ENCODE peak calls at places on chromosomes 1 and 21, in six cellular contexts. C is body of pancreas, E is tibial nerve, O is HCT116, Q is tibial artery, F is PC-3. X is an unnamed sample.

GRCh38 chr1:50333595-50333974 is 89.7 kb downstream of the DMRTA2 start:
- DNase-seq in C (peak; percentile 62), E (no peak), O (no peak), Q (no peak), F (peak; percentile 30), X (peak; percentile 74)

GRCh38 chr1:209704584-209704983 is at the start of gene HSD11B1:
- DNase-seq in C (peak; percentile 59), E (peak; percentile 66), O (no peak), Q (peak; percentile 84), F (no peak), X (peak; percentile 51)

GRCh38 chr1:24309762-24310485 is 9.2 kb upstream of the GRHL3 start:
- DNase-seq in C (no peak), E (no peak), O (no peak), Q (no peak), F (peak; percentile 68), X (no peak)

GRCh38 chr1:45929257-45929687 is 125.9 kb downstream of the MAST2 start:
- DNase-seq in C (peak; percentile 3), E (no peak), O (peak; percentile 92), Q (no peak), F (peak; percentile 87), X (no peak)

GRCh38 chr1:182716740-182717720 is 32.6 kb upstream of the RGS8 start:
- DNase-seq in C (no peak), E (no peak), O (no peak), Q (no peak), F (no peak), X (no peak)

GRCh38 chr1:220278991-220279390 is 6.7 kb upstream of the RAB3GAP2 start:
- DNase-seq in C (no peak), E (no peak), O (no peak), Q (no peak), F (no peak), X (no peak)

GRCh38 chr1:22889213-22889827 is 83.3 kb downstream of the LACTBL1 start:
- DNase-seq in C (peak; percentile 25), E (no peak), O (peak; percentile 28), Q (no peak), F (peak; percentile 66), X (no peak)

GRCh38 chr1:21762022-21762404 is 20.9 kb downstream of the USP48 start:
- DNase-seq in C (no peak), E (no peak), O (no peak), Q (no peak), F (no peak), X (no peak)

GRCh38 chr1:22428672-22429071 is 23.0 kb upstream of the ZBTB40 start:
- DNase-seq in C (peak; percentile 55), E (no peak), O (peak; percentile 69), Q (no peak), F (peak; percentile 70), X (no peak)

GRCh38 chr21:43585924-43586411 is 73.3 kb downstream of the HSF2BP start:
- DNase-seq in C (peak; percentile 89), E (peak; percentile 48), O (peak; percentile 61), Q (peak; percentile 86), F (peak; percentile 100), X (no peak)

GRCh38 chr1:117632269-117633067 is 26.6 kb downstream of the TENT5C start:
- DNase-seq in C (peak; percentile 81), E (no peak), O (no peak), Q (no peak), F (peak; percentile 78), X (no peak)

GRCh38 chr21:45525153-45525909 is 16.9 kb downstream of the SLC19A1 start:
- DNase-seq in C (peak; percentile 59), E (peak; percentile 23), O (no peak), Q (no peak), F (no peak), X (peak; percentile 83)

GRCh38 chr1:201475121-201475520 is 6.1 kb upstream of the PHLDA3 start:
- DNase-seq in C (no peak), E (no peak), O (no peak), Q (no peak), F (peak; percentile 98), X (no peak)

GRCh38 chr1:114002492-114003290 is 23.4 kb downstream of the OLFML3 start:
- DNase-seq in C (peak; percentile 22), E (no peak), O (no peak), Q (no peak), F (no peak), X (no peak)

GRCh38 chr1:55868026-55868425 is 652.9 kb upstream of the USP24 start:
- DNase-seq in C (no peak), E (no peak), O (no peak), Q (no peak), F (peak; percentile 48), X (no peak)

DNA sequence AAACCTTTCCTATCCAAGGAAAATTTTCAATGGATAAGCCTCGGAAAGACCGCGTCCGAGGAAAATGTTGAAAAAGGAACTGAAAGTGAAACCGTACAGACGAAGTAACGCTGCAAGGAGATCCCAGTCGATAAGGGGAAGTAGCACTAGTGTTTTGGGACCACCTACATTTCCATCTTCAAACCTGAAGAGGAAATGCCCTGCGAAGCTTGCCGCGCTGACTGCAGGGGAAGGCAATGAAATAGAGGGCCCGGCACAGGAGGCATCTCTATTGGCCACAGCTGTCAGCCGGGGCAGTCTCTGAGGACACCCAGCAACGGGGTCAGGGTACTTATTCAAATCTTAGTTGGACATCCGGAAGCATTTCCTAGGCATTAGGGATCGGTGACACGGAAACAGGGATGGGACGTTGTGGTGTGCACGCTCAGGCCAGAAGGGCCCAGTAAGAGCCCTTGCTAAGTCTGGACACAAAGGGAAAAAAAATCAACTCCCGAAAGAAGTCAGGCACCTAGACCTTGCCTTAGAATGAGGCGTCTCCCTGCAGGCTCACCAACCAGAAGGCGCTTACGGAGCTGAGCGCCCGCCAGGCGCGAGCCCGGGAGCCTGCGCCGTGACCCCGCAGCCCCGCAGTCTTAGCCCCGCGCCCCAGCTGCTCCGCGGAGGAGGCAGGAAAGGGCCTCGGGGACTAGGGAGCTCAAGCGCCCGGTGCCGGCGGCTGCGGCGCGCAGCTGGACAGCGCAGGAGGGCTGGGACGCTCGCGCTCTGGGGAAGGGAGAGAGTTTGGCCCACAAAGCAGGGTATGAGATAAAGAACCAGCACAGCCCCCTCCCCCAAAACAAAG is 649 bp downstream of the USF1 start:
- DNase-seq in C (peak; percentile 85), E (no peak), O (no peak), Q (peak; percentile 70), F (peak; percentile 73), X (peak; percentile 87)
- H3K4me1 ChIP-seq in C (peaks cover 19% of the 10 kb centered on the region), E (no peaks in the 10 kb centered on the region), O (peaks cover 17% of the 10 kb centered on the region), Q (peaks cover 14% of the 10 kb centered on the region), F (peaks cover 13% of the 10 kb centered on the region), X (peaks cover 10% of the 10 kb centered on the region)

DNA sequence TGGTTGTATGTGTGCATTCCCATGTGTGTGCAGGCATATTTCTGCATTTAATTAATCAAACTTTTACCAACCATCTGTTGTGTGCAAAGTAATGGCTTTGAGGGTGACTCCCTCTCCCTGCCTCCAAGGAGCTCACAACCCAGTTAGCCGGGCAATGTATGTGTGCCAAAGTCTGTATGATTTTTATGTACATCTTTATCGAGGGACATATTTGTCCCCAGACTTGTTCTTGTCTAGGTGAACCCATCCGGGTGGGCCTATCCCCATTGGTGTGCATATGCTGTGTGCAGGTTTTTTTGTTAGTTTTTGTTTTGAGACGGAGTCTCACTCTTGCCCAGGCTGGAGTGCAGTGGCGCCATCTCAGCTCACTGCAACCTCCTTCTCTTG is 1.8 kb downstream of the SYTL1 start:
- DNase-seq in C (no peak), E (no peak), O (no peak), Q (no peak), F (no peak), X (no peak)
- H3K4me3 ChIP-seq in C (peak overlapping the region; percentile 37), E (no peak overlapping the region), O (peak overlapping the region; percentile 91), Q (no peak overlapping the region), F (peak overlapping the region; percentile 79), X (no peak overlapping the region)

GRCh38 chr1:230124187-230125128 is 57.4 kb downstream of the GALNT2 start:
- DNase-seq in C (no peak), E (no peak), O (no peak), Q (no peak), F (no peak), X (no peak)
- H3K4me1 ChIP-seq in C (peaks cover 76% of the 10 kb centered on the region), E (no peaks in the 10 kb centered on the region), O (peaks cover 22% of the 10 kb centered on the region), Q (peaks cover 33% of the 10 kb centered on the region), F (peaks cover 26% of the 10 kb centered on the region), X (peaks cover 27% of the 10 kb centered on the region)

DNA sequence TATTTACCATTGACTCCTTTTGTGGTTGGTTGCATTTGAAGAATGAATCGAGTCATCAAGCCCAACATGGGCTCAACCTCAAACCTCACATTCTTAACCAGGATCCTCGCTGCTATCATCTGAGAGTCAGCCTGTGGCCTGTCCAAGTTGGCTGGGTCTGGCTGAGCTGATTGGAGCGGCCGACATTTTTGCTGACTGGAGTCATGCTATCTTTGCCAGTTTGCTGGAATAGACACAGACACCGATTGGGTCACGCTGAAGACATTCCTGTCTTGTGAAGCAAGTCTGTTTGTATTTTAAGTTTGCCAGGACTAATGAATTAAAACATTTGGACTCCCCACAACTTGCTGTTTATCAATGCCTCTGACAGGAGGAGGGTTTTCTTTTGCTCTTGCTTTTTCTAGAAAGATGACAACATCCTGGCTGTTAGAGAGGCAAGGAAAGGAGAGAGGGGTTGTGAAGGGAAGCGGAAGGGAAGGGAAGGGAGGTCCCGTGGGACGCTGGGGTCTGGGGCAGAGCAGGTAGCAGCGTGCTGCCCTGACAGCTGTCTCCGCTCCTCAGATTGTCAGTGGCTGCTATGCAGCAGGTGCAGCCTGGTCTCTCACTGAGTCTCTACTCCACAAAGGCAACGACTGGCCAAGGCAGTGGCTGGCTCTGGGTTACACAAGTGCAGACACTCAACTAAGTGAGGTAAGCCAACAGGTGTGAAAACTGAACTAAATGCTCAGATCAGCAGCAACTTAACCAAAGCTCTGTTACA is at the start of gene MAP3K7CL:
- DNase-seq in C (peak; percentile 55), E (no peak), O (no peak), Q (peak; percentile 67), F (peak; percentile 83), X (peak; percentile 7)
- H3K4me3 ChIP-seq in C (no peak within 1 kb of the TSS), E (no peak within 1 kb of the TSS), O (no peak within 1 kb of the TSS), Q (peak within 1 kb of the TSS; percentile 43), F (peak within 1 kb of the TSS; percentile 9), X (no peak within 1 kb of the TSS)

DNA sequence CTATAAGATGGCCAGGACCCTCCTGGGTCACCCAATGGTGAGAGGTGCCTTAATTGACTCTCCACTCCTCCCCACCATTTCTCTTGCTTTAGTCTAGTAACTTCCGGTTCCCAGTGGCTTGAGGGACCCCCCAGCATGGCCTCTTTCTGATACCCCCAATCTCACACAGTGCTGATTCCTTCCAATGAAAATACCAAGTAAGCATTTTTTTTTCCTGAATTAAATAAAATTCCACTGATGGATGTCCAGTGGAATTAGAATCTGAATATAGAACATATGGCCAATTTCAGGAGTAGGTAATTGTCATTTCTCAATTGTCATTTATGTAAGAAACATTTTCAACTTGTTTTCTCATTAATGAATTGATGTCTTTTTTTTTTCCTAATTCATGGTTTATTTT is 9.5 kb downstream of the NOS1AP start:
- DNase-seq in C (no peak), E (no peak), O (no peak), Q (no peak), F (no peak), X (no peak)
- H3K4me1 ChIP-seq in C (no peaks in the 10 kb centered on the region), E (no peaks in the 10 kb centered on the region), O (peaks cover 46% of the 10 kb centered on the region), Q (peaks cover 15% of the 10 kb centered on the region), F (peaks cover 23% of the 10 kb centered on the region), X (no peaks in the 10 kb centered on the region)

GRCh38 chr1:181318858-181319235 is 164.5 kb upstream of the CACNA1E start:
- DNase-seq in C (no peak), E (no peak), O (no peak), Q (no peak), F (no peak), X (no peak)
- H3K4me3 ChIP-seq in C (no peak overlapping the region), E (no peak overlapping the region), O (no peak overlapping the region), Q (no peak overlapping the region), F (no peak overlapping the region), X (no peak overlapping the region)

X was measured in mucosa of descending colon.